ENCODE peak calls at places on chromosomes 2 and 18, in ten cellular contexts. One of them, this sample, is unnamed. For H3K27me3, the result is how much of the 10 kb centered on the place peaks cover.

GRCh38 chr2:226728996-226729395 is 70.6 kb downstream of the IRS1 start:
- DNase-seq in body of pancreas: peak
- DNase-seq in sigmoid colon: no peak
- DNase-seq in cardiac muscle cell: no peak
- DNase-seq in right lobe of liver: no peak
- DNase-seq in brain microvascular endothelial cell: no peak
- DNase-seq in bronchial epithelial cell: no peak
- DNase-seq in heart left ventricle: no peak
- DNase-seq in left ventricle myocardium inferior: no peak
- DNase-seq in hepatocyte: no peak
- DNase-seq in this sample: no peak

GRCh38 chr2:112204411-112204810 is 50.4 kb downstream of the ZC3H8 start:
- DNase-seq in body of pancreas: no peak
- DNase-seq in sigmoid colon: no peak
- DNase-seq in cardiac muscle cell: peak
- DNase-seq in right lobe of liver: no peak
- DNase-seq in brain microvascular endothelial cell: no peak
- DNase-seq in bronchial epithelial cell: peak
- DNase-seq in heart left ventricle: no peak
- DNase-seq in left ventricle myocardium inferior: no peak
- DNase-seq in hepatocyte: no peak
- DNase-seq in this sample: no peak

GRCh38 chr18:34947711-34948125 is 93.5 kb upstream of the MAPRE2 start:
- DNase-seq in body of pancreas: no peak
- DNase-seq in sigmoid colon: no peak
- DNase-seq in cardiac muscle cell: peak
- DNase-seq in right lobe of liver: no peak
- DNase-seq in brain microvascular endothelial cell: peak
- DNase-seq in bronchial epithelial cell: peak
- DNase-seq in heart left ventricle: no peak
- DNase-seq in left ventricle myocardium inferior: no peak
- DNase-seq in hepatocyte: no peak
- DNase-seq in this sample: no peak

GRCh38 chr2:56448403-56448998 is 264.7 kb downstream of the CCDC85A start:
- DNase-seq in body of pancreas: no peak
- DNase-seq in sigmoid colon: no peak
- DNase-seq in cardiac muscle cell: no peak
- DNase-seq in right lobe of liver: no peak
- DNase-seq in brain microvascular endothelial cell: no peak
- DNase-seq in bronchial epithelial cell: peak
- DNase-seq in heart left ventricle: no peak
- DNase-seq in left ventricle myocardium inferior: no peak
- DNase-seq in hepatocyte: peak
- DNase-seq in this sample: peak

GRCh38 chr2:178074123-178075005 is 1.8 kb upstream of the PDE11A start:
- DNase-seq in body of pancreas: no peak
- DNase-seq in sigmoid colon: no peak
- DNase-seq in cardiac muscle cell: peak
- DNase-seq in right lobe of liver: no peak
- DNase-seq in brain microvascular endothelial cell: peak
- DNase-seq in bronchial epithelial cell: no peak
- DNase-seq in heart left ventricle: no peak
- DNase-seq in left ventricle myocardium inferior: no peak
- DNase-seq in hepatocyte: no peak
- DNase-seq in this sample: no peak

GRCh38 chr18:12254820-12255511 is 805 bp downstream of the CIDEA start:
- DNase-seq in body of pancreas: no peak
- DNase-seq in sigmoid colon: no peak
- DNase-seq in cardiac muscle cell: no peak
- DNase-seq in right lobe of liver: no peak
- DNase-seq in brain microvascular endothelial cell: no peak
- DNase-seq in bronchial epithelial cell: no peak
- DNase-seq in heart left ventricle: no peak
- DNase-seq in left ventricle myocardium inferior: no peak
- DNase-seq in hepatocyte: no peak
- DNase-seq in this sample: no peak

GRCh38 chr18:58186258-58186948 is 142.4 kb downstream of the NEDD4L start:
- DNase-seq in body of pancreas: peak
- DNase-seq in sigmoid colon: no peak
- DNase-seq in cardiac muscle cell: peak
- DNase-seq in right lobe of liver: no peak
- DNase-seq in brain microvascular endothelial cell: peak
- DNase-seq in bronchial epithelial cell: peak
- DNase-seq in heart left ventricle: no peak
- DNase-seq in left ventricle myocardium inferior: no peak
- DNase-seq in hepatocyte: peak
- DNase-seq in this sample: peak

GRCh38 chr2:1891147-1891546 is 146.8 kb upstream of the PXDN start:
- DNase-seq in body of pancreas: no peak
- DNase-seq in sigmoid colon: no peak
- DNase-seq in cardiac muscle cell: no peak
- DNase-seq in right lobe of liver: no peak
- DNase-seq in brain microvascular endothelial cell: no peak
- DNase-seq in bronchial epithelial cell: no peak
- DNase-seq in heart left ventricle: no peak
- DNase-seq in left ventricle myocardium inferior: peak
- DNase-seq in hepatocyte: no peak
- DNase-seq in this sample: no peak

GRCh38 chr2:165237056-165237455 is 2.2 kb upstream of the SCN2A start:
- DNase-seq in body of pancreas: no peak
- DNase-seq in sigmoid colon: no peak
- DNase-seq in cardiac muscle cell: no peak
- DNase-seq in right lobe of liver: no peak
- DNase-seq in brain microvascular endothelial cell: no peak
- DNase-seq in bronchial epithelial cell: no peak
- DNase-seq in heart left ventricle: no peak
- DNase-seq in left ventricle myocardium inferior: no peak
- DNase-seq in hepatocyte: no peak
- DNase-seq in this sample: no peak

GRCh38 chr2:20106746-20107145 is 55.3 kb upstream of the LAPTM4A start:
- DNase-seq in body of pancreas: peak
- DNase-seq in sigmoid colon: no peak
- DNase-seq in cardiac muscle cell: peak
- DNase-seq in right lobe of liver: peak
- DNase-seq in brain microvascular endothelial cell: no peak
- DNase-seq in bronchial epithelial cell: no peak
- DNase-seq in heart left ventricle: peak
- DNase-seq in left ventricle myocardium inferior: peak
- DNase-seq in hepatocyte: peak
- DNase-seq in this sample: no peak

GRCh38 chr2:8543412-8544167 is 138.3 kb upstream of the ID2 start:
- DNase-seq in body of pancreas: peak
- DNase-seq in sigmoid colon: peak
- DNase-seq in cardiac muscle cell: peak
- DNase-seq in right lobe of liver: peak
- DNase-seq in brain microvascular endothelial cell: peak
- DNase-seq in bronchial epithelial cell: no peak
- DNase-seq in heart left ventricle: peak
- DNase-seq in left ventricle myocardium inferior: peak
- DNase-seq in hepatocyte: no peak
- DNase-seq in this sample: peak

GRCh38 chr2:44946681-44947360 is 5.3 kb downstream of the SIX3 start:
- DNase-seq in body of pancreas: no peak
- DNase-seq in sigmoid colon: no peak
- DNase-seq in cardiac muscle cell: no peak
- DNase-seq in right lobe of liver: no peak
- DNase-seq in brain microvascular endothelial cell: no peak
- DNase-seq in bronchial epithelial cell: no peak
- DNase-seq in heart left ventricle: no peak
- DNase-seq in left ventricle myocardium inferior: no peak
- DNase-seq in hepatocyte: no peak
- DNase-seq in this sample: no peak

DNA sequence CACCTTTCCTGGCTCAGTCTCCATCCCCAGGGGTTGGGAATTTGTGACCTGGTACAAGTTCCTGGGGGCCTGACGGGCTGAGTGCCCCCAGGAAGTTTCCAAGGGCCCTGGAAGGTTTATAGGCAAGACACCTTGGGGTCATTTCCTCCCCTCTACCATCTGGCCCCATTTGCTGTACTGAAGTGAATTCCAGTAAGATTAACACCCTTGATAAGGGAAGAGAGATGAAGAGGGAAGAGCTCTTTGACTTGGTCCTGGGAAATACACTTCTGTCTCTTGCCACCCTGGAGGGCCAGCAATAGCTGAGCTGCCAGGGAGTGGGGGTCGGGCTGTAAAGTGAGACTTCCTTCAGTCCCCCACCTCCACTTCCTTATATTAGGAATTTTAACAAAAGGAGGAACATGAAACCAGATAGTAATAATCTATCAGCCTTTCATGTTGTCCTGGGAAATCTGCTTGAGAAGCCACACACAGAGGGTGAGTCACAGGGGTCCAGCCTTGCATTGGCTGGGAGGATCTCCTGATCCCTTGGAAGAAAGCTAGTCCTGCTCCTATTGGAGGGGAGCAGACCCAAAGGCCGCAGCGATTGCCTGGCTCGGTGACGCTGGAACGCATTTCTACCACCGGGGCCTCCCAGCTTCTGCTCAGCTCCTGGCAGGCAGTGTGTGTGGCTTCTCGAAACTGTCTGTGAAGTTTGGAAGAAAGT is 87.4 kb downstream of the ACAA2 start:
- DNase-seq in body of pancreas: peak
- DNase-seq in sigmoid colon: peak
- DNase-seq in cardiac muscle cell: peak
- DNase-seq in right lobe of liver: no peak
- DNase-seq in brain microvascular endothelial cell: peak
- DNase-seq in bronchial epithelial cell: peak
- DNase-seq in heart left ventricle: peak
- DNase-seq in left ventricle myocardium inferior: peak
- DNase-seq in hepatocyte: peak
- DNase-seq in this sample: peak
- TF ChIP-seq CTCF in body of pancreas: no peak
- TF ChIP-seq CTCF in sigmoid colon: no peak
- TF ChIP-seq CTCF in cardiac muscle cell: peak
- TF ChIP-seq CTCF in right lobe of liver: no peak
- TF ChIP-seq CTCF in brain microvascular endothelial cell: peak
- TF ChIP-seq CTCF in bronchial epithelial cell: no peak
- TF ChIP-seq CTCF in heart left ventricle: no peak
- TF ChIP-seq CTCF in left ventricle myocardium inferior: no peak
- TF ChIP-seq CTCF in hepatocyte: no peak
- TF ChIP-seq CTCF in this sample: peak

DNA sequence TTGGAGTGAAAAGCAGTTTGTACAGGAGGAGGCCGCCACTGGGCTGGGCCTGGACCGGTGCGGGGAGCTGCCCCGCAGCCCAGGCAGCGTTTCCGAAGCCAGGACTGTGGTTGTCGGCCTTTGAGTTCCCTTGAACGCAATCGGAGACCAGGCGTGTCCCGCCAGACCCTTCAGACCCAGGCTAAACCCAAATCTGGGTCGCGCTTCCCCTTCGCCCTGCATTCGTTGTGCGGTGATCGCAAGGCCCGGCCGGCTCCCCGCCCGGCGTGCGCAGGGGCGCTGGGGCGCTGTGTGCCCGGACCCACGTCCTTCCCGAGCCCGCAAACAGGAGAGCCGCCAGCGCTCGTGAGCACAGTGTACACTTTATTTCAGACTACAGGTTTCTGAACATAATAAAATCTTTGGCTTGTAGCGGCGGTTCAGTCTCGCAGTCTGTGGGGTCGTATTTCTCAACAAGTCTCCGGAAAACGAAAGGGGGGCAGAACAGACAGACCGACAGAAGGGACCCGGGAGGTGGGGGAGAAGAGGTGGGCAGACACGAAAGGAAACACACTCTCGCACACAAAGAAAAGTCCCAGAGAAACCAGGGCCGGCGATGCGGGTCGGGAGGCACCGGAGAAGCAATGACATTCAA is 5.5 kb downstream of the EN1 start:
- DNase-seq in body of pancreas: no peak
- DNase-seq in sigmoid colon: no peak
- DNase-seq in cardiac muscle cell: no peak
- DNase-seq in right lobe of liver: no peak
- DNase-seq in brain microvascular endothelial cell: no peak
- DNase-seq in bronchial epithelial cell: no peak
- DNase-seq in heart left ventricle: no peak
- DNase-seq in left ventricle myocardium inferior: no peak
- DNase-seq in hepatocyte: no peak
- DNase-seq in this sample: no peak
- H3K27me3 ChIP-seq in body of pancreas: under half
- H3K27me3 ChIP-seq in sigmoid colon: half or more
- H3K27me3 ChIP-seq in cardiac muscle cell: half or more
- H3K27me3 ChIP-seq in right lobe of liver: half or more
- H3K27me3 ChIP-seq in brain microvascular endothelial cell: half or more
- H3K27me3 ChIP-seq in bronchial epithelial cell: half or more
- H3K27me3 ChIP-seq in heart left ventricle: half or more
- H3K27me3 ChIP-seq in left ventricle myocardium inferior: half or more
- H3K27me3 ChIP-seq in hepatocyte: half or more
- H3K27me3 ChIP-seq in this sample: half or more

GRCh38 chr2:139924070-139924469 is 1143.9 kb upstream of the NXPH2 start:
- DNase-seq in body of pancreas: no peak
- DNase-seq in sigmoid colon: no peak
- DNase-seq in cardiac muscle cell: no peak
- DNase-seq in right lobe of liver: no peak
- DNase-seq in brain microvascular endothelial cell: no peak
- DNase-seq in bronchial epithelial cell: no peak
- DNase-seq in heart left ventricle: no peak
- DNase-seq in left ventricle myocardium inferior: no peak
- DNase-seq in hepatocyte: no peak
- DNase-seq in this sample: no peak

GRCh38 chr2:139925903-139926302 is 1145.7 kb upstream of the NXPH2 start:
- DNase-seq in body of pancreas: no peak
- DNase-seq in sigmoid colon: no peak
- DNase-seq in cardiac muscle cell: no peak
- DNase-seq in right lobe of liver: no peak
- DNase-seq in brain microvascular endothelial cell: peak
- DNase-seq in bronchial epithelial cell: no peak
- DNase-seq in heart left ventricle: no peak
- DNase-seq in left ventricle myocardium inferior: no peak
- DNase-seq in hepatocyte: no peak
- DNase-seq in this sample: no peak
- H3K4me3 ChIP-seq in body of pancreas: no peak
- H3K4me3 ChIP-seq in sigmoid colon: no peak
- H3K4me3 ChIP-seq in cardiac muscle cell: no peak
- H3K4me3 ChIP-seq in right lobe of liver: no peak
- H3K4me3 ChIP-seq in brain microvascular endothelial cell: no peak
- H3K4me3 ChIP-seq in bronchial epithelial cell: no peak
- H3K4me3 ChIP-seq in heart left ventricle: no peak
- H3K4me3 ChIP-seq in left ventricle myocardium inferior: no peak
- H3K4me3 ChIP-seq in hepatocyte: no peak
- H3K4me3 ChIP-seq in this sample: no peak

GRCh38 chr2:166942377-166942776 is 54.1 kb downstream of the XIRP2 start:
- DNase-seq in body of pancreas: no peak
- DNase-seq in sigmoid colon: no peak
- DNase-seq in cardiac muscle cell: no peak
- DNase-seq in right lobe of liver: no peak
- DNase-seq in brain microvascular endothelial cell: no peak
- DNase-seq in bronchial epithelial cell: no peak
- DNase-seq in heart left ventricle: no peak
- DNase-seq in left ventricle myocardium inferior: no peak
- DNase-seq in hepatocyte: no peak
- DNase-seq in this sample: no peak

DNA sequence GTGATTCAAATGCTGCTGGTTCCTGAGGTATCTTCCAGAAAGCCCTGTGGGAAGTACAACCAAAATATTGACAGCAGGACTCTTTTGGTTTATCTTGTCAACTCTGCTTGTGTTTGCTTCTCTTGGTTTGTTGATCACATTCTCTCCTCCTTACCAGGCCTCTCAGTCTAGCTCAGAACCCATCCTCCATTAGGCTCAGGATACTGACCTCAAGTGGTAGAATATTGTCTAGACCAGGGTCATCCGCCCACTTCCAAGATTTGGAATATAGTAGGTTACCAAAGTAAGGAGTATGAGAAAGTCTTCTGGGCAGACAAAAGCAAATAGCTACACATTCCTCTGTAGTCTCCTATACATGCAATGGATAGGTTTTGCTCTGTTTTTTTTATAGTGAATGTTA is 56.6 kb downstream of the XIRP2 start:
- DNase-seq in body of pancreas: no peak
- DNase-seq in sigmoid colon: no peak
- DNase-seq in cardiac muscle cell: no peak
- DNase-seq in right lobe of liver: no peak
- DNase-seq in brain microvascular endothelial cell: no peak
- DNase-seq in bronchial epithelial cell: no peak
- DNase-seq in heart left ventricle: no peak
- DNase-seq in left ventricle myocardium inferior: no peak
- DNase-seq in hepatocyte: no peak
- DNase-seq in this sample: no peak
- TF ChIP-seq CTCF in body of pancreas: no peak
- TF ChIP-seq CTCF in sigmoid colon: no peak
- TF ChIP-seq CTCF in cardiac muscle cell: no peak
- TF ChIP-seq CTCF in right lobe of liver: no peak
- TF ChIP-seq CTCF in brain microvascular endothelial cell: no peak
- TF ChIP-seq CTCF in bronchial epithelial cell: no peak
- TF ChIP-seq CTCF in heart left ventricle: no peak
- TF ChIP-seq CTCF in left ventricle myocardium inferior: no peak
- TF ChIP-seq CTCF in hepatocyte: no peak
- TF ChIP-seq CTCF in this sample: no peak